ENCODE peak calls at places on chromosome 10, in four cellular contexts. O is IMR-90, Q is H1, Z is lung. P is an unnamed sample.

GRCh38 chr10:77180794-77181193 is 456.8 kb downstream of the KCNMA1 start:
- DNase-seq in O (peak), Q (no peak), Z (no peak), P (no peak)

GRCh38 chr10:43453266-43453831 is 16.4 kb downstream of the ZNF487 start:
- DNase-seq in O (no peak), Q (no peak), Z (no peak), P (no peak)

GRCh38 chr10:52956861-52957260 is 184.3 kb upstream of the MBL2 start:
- DNase-seq in O (no peak), Q (no peak), Z (no peak), P (no peak)

GRCh38 chr10:124037784-124038183 is 55.6 kb downstream of the CHST15 start:
- DNase-seq in O (no peak), Q (no peak), Z (no peak), P (no peak)

GRCh38 chr10:34599401-34599800 is 215.7 kb downstream of the PARD3 start:
- DNase-seq in O (peak), Q (no peak), Z (no peak), P (no peak)

GRCh38 chr10:33337335-33337854 is 2.9 kb upstream of the NRP1 start:
- DNase-seq in O (peak), Q (no peak), Z (no peak), P (peak)

GRCh38 chr10:53361936-53362335 is 589.4 kb upstream of the MBL2 start:
- DNase-seq in O (no peak), Q (no peak), Z (no peak), P (no peak)

GRCh38 chr10:127320176-127320575 is 123.8 kb upstream of the INSYN2A start:
- DNase-seq in O (no peak), Q (no peak), Z (no peak), P (no peak)

GRCh38 chr10:114471906-114472873 is 67.9 kb upstream of the AFAP1L2 start:
- DNase-seq in O (no peak), Q (no peak), Z (no peak), P (peak)

GRCh38 chr10:46539596-46540411 is 16.7 kb downstream of the GPRIN2 start:
- DNase-seq in O (peak), Q (no peak), Z (no peak), P (no peak)

GRCh38 chr10:43683451-43684197 is 34.9 kb upstream of the ZNF32 start:
- DNase-seq in O (peak), Q (no peak), Z (no peak), P (no peak)

DNA sequence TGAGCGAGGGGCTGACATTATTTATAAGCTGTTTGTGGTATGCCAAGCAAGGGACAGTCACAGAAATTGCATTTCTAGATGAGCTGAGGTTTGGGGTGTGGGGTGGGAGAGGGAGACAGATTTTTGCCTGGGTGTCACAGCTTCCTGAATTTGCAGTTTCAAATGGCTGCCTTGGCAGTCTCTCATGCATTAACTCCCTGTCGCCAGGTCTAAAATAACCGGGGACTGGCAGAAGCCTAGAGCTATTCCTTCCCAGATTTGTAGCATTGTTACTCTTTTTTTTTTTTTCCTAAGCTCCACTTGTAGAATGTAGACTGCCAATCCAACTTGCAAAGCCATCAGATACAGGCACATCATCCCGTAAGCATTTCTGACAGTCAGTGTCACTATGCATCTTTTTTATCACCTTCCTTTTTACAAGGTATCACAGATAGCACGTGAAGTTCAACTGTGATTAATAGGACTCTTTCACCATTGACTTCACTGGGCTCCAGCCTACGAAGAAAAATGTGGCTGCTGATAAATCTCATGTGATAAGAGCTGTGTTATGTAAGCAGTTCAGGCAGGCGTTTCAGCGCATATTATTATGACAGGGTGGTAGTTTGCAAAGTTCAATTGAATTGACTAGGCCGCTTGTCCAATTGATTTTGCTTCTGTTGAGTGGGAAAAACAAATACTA is 130.7 kb upstream of the CELF2 start:
- DNase-seq in O (no peak), Q (no peak), Z (no peak), P (no peak)
- H3K27ac ChIP-seq in O (no peak), Q (no peak), Z (peak), P (no peak)

GRCh38 chr10:86753056-86753455 is 3.4 kb upstream of the BMPR1A start:
- DNase-seq in O (no peak), Q (no peak), Z (no peak), P (no peak)
- H3K27ac ChIP-seq in O (no peak), Q (no peak), Z (peak), P (peak)

GRCh38 chr10:63637833-63638443 is 116.7 kb downstream of the REEP3 start:
- DNase-seq in O (no peak), Q (no peak), Z (no peak), P (no peak)
- H3K27ac ChIP-seq in O (no peak), Q (no peak), Z (no peak), P (peak)

GRCh38 chr10:72009430-72010081 is 45.4 kb downstream of the CHST3 start:
- DNase-seq in O (peak), Q (no peak), Z (peak), P (peak)
- H3K27ac ChIP-seq in O (peak), Q (no peak), Z (peak), P (peak)

DNA sequence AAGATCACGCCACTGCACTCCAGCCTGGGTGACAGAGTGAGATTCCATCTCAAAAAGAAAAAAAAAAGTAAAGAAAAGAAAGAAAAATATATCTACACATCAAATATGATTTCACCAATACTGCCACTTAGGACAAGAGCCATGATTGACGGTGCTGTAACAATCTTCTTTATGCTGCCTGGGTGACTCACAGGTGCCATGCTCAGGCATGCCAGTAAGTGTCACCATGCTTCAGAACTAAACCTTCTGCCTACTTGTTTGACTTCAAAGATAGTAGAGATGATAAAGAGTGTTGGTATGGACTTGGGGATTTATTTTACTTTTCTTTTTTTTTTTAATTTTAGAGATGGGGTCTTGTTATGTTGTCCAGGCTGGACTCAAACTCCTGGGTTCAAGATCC is 33.6 kb upstream of the DNMBP start:
- DNase-seq in O (no peak), Q (no peak), Z (no peak), P (no peak)
- H3K27ac ChIP-seq in O (no peak), Q (no peak), Z (peak), P (peak)

GRCh38 chr10:71045188-71045841 is 156.9 kb upstream of the PCBD1 start:
- DNase-seq in O (no peak), Q (no peak), Z (no peak), P (no peak)

GRCh38 chr10:71042699-71043098 is 154.3 kb upstream of the PCBD1 start:
- DNase-seq in O (no peak), Q (no peak), Z (no peak), P (no peak)

GRCh38 chr10:71045936-71046335 is 157.6 kb upstream of the PCBD1 start:
- DNase-seq in O (no peak), Q (no peak), Z (no peak), P (no peak)

GRCh38 chr10:71044720-71045119 is 156.4 kb upstream of the PCBD1 start:
- DNase-seq in O (no peak), Q (no peak), Z (no peak), P (no peak)

DNA sequence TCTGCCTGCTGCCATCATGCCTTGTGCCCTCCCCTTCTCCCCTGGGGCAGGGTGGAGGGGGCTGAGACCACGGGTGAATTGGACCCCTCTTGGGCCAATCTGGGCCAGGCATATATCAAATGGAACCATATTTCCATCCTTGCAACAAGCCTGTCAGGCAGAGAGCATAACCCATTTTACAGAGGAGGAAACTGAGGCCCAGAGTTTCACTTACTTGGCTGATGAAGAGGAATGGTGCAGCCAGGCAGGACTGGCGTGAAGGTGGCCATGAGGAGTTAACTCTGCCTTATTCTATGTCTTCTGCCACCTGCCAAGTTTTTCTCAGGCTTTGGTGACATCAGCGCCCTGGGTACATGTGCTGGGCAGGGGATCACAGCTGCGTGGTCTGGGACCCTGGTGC is 155.5 kb upstream of the PCBD1 start:
- DNase-seq in O (no peak), Q (no peak), Z (no peak), P (no peak)
- H3K27ac ChIP-seq in O (no peak), Q (no peak), Z (no peak), P (no peak)

GRCh38 chr10:125155101-125155500 is 5.3 kb downstream of the CTBP2 start:
- DNase-seq in O (no peak), Q (no peak), Z (no peak), P (no peak)

GRCh38 chr10:125152646-125153368 is 7.6 kb downstream of the CTBP2 start:
- DNase-seq in O (no peak), Q (no peak), Z (peak), P (peak)

GRCh38 chr10:125155669-125156068 is 4.7 kb downstream of the CTBP2 start:
- DNase-seq in O (no peak), Q (no peak), Z (no peak), P (no peak)

GRCh38 chr10:125154529-125154928 is 5.8 kb downstream of the CTBP2 start:
- DNase-seq in O (no peak), Q (no peak), Z (no peak), P (no peak)

GRCh38 chr10:125153693-125154490 is 6.5 kb downstream of the CTBP2 start:
- DNase-seq in O (peak), Q (no peak), Z (no peak), P (peak)
- H3K27ac ChIP-seq in O (no peak), Q (peak), Z (no peak), P (peak)

GRCh38 chr10:130141038-130141437 is 4.8 kb downstream of the GLRX3 start:
- DNase-seq in O (no peak), Q (no peak), Z (no peak), P (no peak)
- H3K27ac ChIP-seq in O (no peak), Q (no peak), Z (no peak), P (no peak)

DNA sequence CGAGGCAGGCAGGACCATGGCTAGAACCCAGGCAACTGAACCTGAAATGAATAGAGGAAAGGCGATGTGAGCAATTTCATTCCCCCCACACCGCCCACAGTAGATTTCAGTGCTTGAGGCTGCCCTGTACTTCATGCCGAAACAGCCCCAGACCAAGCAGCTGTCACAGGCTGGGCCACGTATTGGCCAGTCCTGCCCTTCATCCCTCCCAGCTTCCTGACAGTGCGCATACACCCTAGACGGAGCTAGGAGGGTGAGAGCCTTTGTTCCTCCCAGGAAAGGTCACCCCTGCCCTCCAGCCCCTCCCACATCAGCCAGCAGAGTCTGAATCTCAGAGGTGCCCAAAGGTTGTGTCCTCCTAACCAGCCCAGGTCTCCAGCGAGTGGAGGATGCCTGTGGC is 98.8 kb downstream of the ZMIZ1 start:
- DNase-seq in O (no peak), Q (no peak), Z (no peak), P (no peak)
- H3K27ac ChIP-seq in O (no peak), Q (no peak), Z (peak), P (no peak)

P was measured in colonic mucosa.